ENCODE peak calls at places on chromosomes 16 and 17, in four cellular contexts. Z is mesendoderm, G is IMR-90, P is H9. U is an unnamed sample.

GRCh38 chr17:41391535-41391934 is 5.9 kb downstream of the KRT31 start:
- DNase-seq in Z (no peak), G (no peak), P (no peak), U (no peak)

GRCh38 chr16:19555938-19556778 is 655 bp downstream of the VPS35L start:
- DNase-seq in Z (peak), G (peak), P (peak), U (peak)

GRCh38 chr17:48841395-48841831 is 10.6 kb downstream of the CALCOCO2 start:
- DNase-seq in Z (no peak), G (peak), P (no peak), U (no peak)

GRCh38 chr17:34596897-34597296 is 17.5 kb downstream of the TMEM132E start:
- DNase-seq in Z (no peak), G (no peak), P (no peak), U (no peak)

GRCh38 chr17:80529104-80529903 is 15.3 kb upstream of the RPTOR start:
- DNase-seq in Z (no peak), G (no peak), P (no peak), U (no peak)

GRCh38 chr16:24983521-24983920 is 31.6 kb downstream of the ARHGAP17 start:
- DNase-seq in Z (no peak), G (no peak), P (no peak), U (no peak)

GRCh38 chr17:604719-605118 is 109.9 kb downstream of the VPS53 start:
- DNase-seq in Z (peak), G (peak), P (no peak), U (peak)

GRCh38 chr17:40511667-40512221 is 10.3 kb upstream of the TNS4 start:
- DNase-seq in Z (no peak), G (no peak), P (no peak), U (no peak)

GRCh38 chr17:75231741-75232464 is 26.4 kb downstream of the NUP85 start:
- DNase-seq in Z (no peak), G (no peak), P (no peak), U (no peak)

GRCh38 chr16:17072104-17072503 is 398.7 kb downstream of the XYLT1 start:
- DNase-seq in Z (no peak), G (peak), P (no peak), U (no peak)

GRCh38 chr16:50697881-50698767 is 4.7 kb downstream of the NOD2 start:
- DNase-seq in Z (no peak), G (peak), P (no peak), U (no peak)

GRCh38 chr16:10497132-10498088 is 83.0 kb downstream of the EMP2 start:
- DNase-seq in Z (no peak), G (no peak), P (no peak), U (no peak)

GRCh38 chr16:59540621-59541020 is 806.5 kb upstream of the GOT2 start:
- DNase-seq in Z (no peak), G (peak), P (no peak), U (no peak)

GRCh38 chr17:69326302-69327059 is 452 bp downstream of the ABCA5 start:
- DNase-seq in Z (peak), G (peak), P (no peak), U (peak)

GRCh38 chr16:4498546-4499195 is 22.5 kb downstream of the HMOX2 start:
- DNase-seq in Z (no peak), G (no peak), P (no peak), U (no peak)

GRCh38 chr16:83908798-83909197 is 9.9 kb downstream of the MLYCD start:
- DNase-seq in Z (peak), G (no peak), P (no peak), U (no peak)

GRCh38 chr17:78142113-78142861 is 3.9 kb upstream of the C17orf99 start:
- DNase-seq in Z (peak), G (peak), P (no peak), U (no peak)

GRCh38 chr17:77719806-77720205 is 238.7 kb upstream of the TNRC6C start:
- DNase-seq in Z (no peak), G (no peak), P (peak), U (no peak)

GRCh38 chr17:73170324-73170723 is 5.5 kb downstream of the SSTR2 start:
- DNase-seq in Z (peak), G (no peak), P (peak), U (no peak)

GRCh38 chr16:4215106-4215505 is 26.8 kb downstream of the SRL start:
- DNase-seq in Z (no peak), G (no peak), P (no peak), U (no peak)

DNA sequence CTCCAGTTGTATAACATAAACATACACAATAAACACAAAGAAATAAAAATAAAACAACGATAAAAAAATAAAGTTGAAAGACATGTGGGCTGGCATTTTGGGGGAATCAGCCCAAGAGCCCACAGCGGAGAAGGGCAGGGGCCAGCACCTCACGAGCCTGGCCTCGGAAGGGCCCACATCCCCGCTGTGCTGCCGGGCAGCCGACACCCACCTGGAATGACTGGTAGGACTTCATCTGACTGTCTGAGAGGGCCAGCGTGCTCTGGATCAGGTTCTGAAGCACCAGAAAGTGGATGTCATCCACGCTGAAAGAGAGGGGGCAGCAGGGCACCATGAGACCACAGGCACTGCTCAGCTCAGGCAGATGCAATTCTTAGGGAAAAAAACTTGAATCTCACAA is 73.5 kb downstream of the GTF3C1 start:
- DNase-seq in Z (no peak), G (peak), P (no peak), U (no peak)
- H2BK5ac ChIP-seq in Z (no peak), G (peak), P (no peak), U (no peak)

DNA sequence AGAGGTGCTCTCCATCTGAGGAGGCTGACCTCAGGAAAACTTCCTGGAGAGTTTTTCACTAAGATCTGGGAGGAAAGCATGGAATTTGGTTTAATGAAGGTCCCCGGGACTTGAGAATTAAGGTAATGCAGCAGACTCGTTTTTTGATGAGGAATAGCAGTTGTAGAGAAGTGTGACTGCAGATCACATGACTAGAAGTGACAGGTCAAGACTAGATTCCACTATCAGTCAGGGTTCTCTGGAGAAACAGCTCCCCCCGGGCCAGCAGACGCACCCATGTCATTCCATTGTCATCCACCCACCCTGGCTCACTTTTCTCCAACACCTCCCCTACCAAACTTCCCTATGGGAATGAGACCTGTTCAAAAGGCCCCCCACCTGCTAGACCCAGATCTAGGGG is 1.9 kb upstream of the DHRS13 start:
- DNase-seq in Z (no peak), G (no peak), P (no peak), U (no peak)
- H2BK120ac ChIP-seq in Z (no peak), G (no peak), P (no peak), U (no peak)

GRCh38 chr17:57915532-57915931 is 39.7 kb downstream of the CUEDC1 start:
- DNase-seq in Z (peak), G (peak), P (no peak), U (no peak)

GRCh38 chr17:57914274-57915147 is 40.7 kb downstream of the CUEDC1 start:
- DNase-seq in Z (no peak), G (no peak), P (no peak), U (no peak)

GRCh38 chr17:57915980-57916757 is 39.0 kb downstream of the CUEDC1 start:
- DNase-seq in Z (peak), G (peak), P (peak), U (peak)

GRCh38 chr17:57911834-57912673 is 43.2 kb downstream of the CUEDC1 start:
- DNase-seq in Z (no peak), G (no peak), P (peak), U (peak)

GRCh38 chr17:57913576-57914273 is 41.5 kb downstream of the CUEDC1 start:
- DNase-seq in Z (no peak), G (no peak), P (no peak), U (no peak)
- H3K18ac ChIP-seq in Z (no peak), G (no peak), P (no peak), U (peak)

GRCh38 chr17:65055280-65055707 is 1.2 kb downstream of the GNA13 start:
- DNase-seq in Z (no peak), G (no peak), P (no peak), U (no peak)

GRCh38 chr17:65055708-65056638 is 567 bp downstream of the GNA13 start:
- DNase-seq in Z (peak), G (peak), P (peak), U (no peak)

GRCh38 chr17:65058615-65059014 is 2.1 kb upstream of the GNA13 start:
- DNase-seq in Z (no peak), G (no peak), P (no peak), U (no peak)

GRCh38 chr17:65058151-65058550 is 1.6 kb upstream of the GNA13 start:
- DNase-seq in Z (peak), G (no peak), P (no peak), U (no peak)

GRCh38 chr17:65057520-65058075 is 1.1 kb upstream of the GNA13 start:
- DNase-seq in Z (peak), G (no peak), P (no peak), U (no peak)
- H2BK5ac ChIP-seq in Z (peak), G (no peak), P (no peak), U (peak)

DNA sequence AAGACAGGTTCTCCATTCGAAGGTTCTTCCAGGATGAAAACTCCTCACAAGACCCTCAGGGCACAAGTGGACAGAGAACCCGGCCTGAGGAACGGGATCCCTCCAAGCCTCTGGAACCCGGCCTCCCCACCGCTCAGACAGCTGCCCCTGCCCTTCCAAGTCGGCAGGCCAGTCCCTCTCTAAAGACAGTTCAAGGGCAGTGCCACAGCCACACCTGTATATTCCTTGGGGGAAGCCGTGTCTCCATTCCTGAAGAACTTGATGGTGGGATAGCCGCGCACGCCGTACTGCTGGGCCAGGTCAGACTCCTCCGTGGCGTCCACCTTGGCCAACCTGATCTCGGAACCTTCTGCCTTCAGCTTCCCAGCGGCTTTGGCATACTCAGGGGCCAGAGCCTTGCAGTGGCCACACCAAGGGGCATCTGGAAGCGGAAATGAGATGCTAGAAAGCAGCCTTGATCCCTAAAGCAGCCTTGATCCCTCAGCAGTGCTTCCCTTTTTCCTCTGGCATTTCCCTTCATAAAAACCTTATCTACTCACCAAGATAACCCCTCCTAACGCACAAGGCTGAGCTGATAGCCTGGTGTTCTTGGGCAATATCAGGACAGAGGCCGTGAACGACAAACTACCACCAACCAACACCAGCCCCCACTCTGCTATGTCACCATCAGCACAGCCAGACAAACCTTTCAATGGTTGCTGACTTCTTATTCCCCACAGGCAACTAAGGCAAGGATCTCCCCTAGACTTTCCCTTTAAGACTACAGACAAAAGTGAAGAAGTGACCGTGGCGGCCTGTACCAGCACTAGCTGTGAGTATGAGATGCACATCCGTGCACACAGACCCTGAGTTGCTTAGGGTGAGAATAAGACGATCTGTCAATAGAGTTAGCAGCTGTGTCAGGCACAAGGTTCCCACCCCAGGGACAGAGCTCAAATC is 1.1 kb downstream of the P4HB start:
- DNase-seq in Z (no peak), G (no peak), P (no peak), U (no peak)
- H2BK120ac ChIP-seq in Z (no peak), G (no peak), P (no peak), U (no peak)

GRCh38 chr16:86287641-86288201 is 222.6 kb upstream of the FOXF1 start:
- DNase-seq in Z (no peak), G (no peak), P (no peak), U (no peak)
- H3K18ac ChIP-seq in Z (no peak), G (no peak), P (no peak), U (no peak)

GRCh38 chr16:23670137-23670776 is 8.4 kb upstream of the PLK1 start:
- DNase-seq in Z (no peak), G (peak), P (no peak), U (no peak)

GRCh38 chr16:23668873-23669272 is 9.8 kb upstream of the PLK1 start:
- DNase-seq in Z (no peak), G (no peak), P (no peak), U (no peak)

GRCh38 chr16:23666919-23667659 is 11.6 kb upstream of the PLK1 start:
- DNase-seq in Z (no peak), G (no peak), P (no peak), U (no peak)

GRCh38 chr16:23663918-23664317 is 14.8 kb upstream of the PLK1 start:
- DNase-seq in Z (no peak), G (no peak), P (no peak), U (no peak)

DNA sequence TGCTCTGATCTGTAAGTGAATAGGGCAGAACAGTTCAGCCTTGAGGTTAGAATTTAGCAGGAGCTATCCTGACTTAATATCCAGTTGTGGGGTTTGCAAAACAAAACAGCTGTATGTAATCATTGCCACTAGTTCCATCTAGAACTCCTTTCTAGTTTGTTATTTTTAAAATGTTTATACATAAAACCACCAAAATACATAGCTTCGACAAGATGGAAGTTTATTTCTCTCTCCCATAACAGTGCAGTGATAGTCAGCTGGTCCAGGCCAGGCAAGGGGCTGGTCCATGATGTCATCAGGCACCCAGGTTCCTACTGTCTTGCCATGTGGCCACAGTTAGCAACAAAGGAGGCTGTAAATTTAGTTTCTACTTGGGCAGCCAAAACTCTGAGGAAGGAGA is 10.5 kb upstream of the PLK1 start:
- DNase-seq in Z (no peak), G (peak), P (no peak), U (no peak)
- H2BK5ac ChIP-seq in Z (no peak), G (peak), P (no peak), U (no peak)